ENCODE peak calls at places on chromosome 21, in seven cellular contexts. One of them, this sample, is unnamed.

GRCh38 chr21:30839304-30839703 is 9.7 kb upstream of the KRTAP7-1 start:
- DNase-seq in aorta: no peak
- DNase-seq in HS-5: peak
- DNase-seq in dermis blood vessel endothelial cell: no peak
- DNase-seq in heart left ventricle: no peak
- DNase-seq in WTC11: peak
- DNase-seq in D721Med: no peak
- DNase-seq in this sample: peak

GRCh38 chr21:39014751-39015150 is 168.5 kb downstream of the PSMG1 start:
- DNase-seq in heart left ventricle: no peak
- DNase-seq in HS-5: peak
- DNase-seq in dermis blood vessel endothelial cell: peak
- DNase-seq in WTC11: no peak
- DNase-seq in aorta: no peak
- DNase-seq in D721Med: no peak
- DNase-seq in this sample: no peak

GRCh38 chr21:42258150-42258884 is 39.4 kb downstream of the ABCG1 start:
- DNase-seq in WTC11: peak
- DNase-seq in D721Med: peak
- DNase-seq in dermis blood vessel endothelial cell: peak
- DNase-seq in HS-5: peak
- DNase-seq in aorta: peak
- DNase-seq in heart left ventricle: peak
- DNase-seq in this sample: peak

GRCh38 chr21:46099476-46099875 is 1.6 kb downstream of the COL6A2 start:
- DNase-seq in HS-5: no peak
- DNase-seq in WTC11: peak
- DNase-seq in aorta: peak
- DNase-seq in heart left ventricle: peak
- DNase-seq in dermis blood vessel endothelial cell: no peak
- DNase-seq in D721Med: no peak
- DNase-seq in this sample: no peak

GRCh38 chr21:36929622-36930021 is 36.8 kb downstream of the HLCS start:
- DNase-seq in aorta: no peak
- DNase-seq in dermis blood vessel endothelial cell: peak
- DNase-seq in heart left ventricle: no peak
- DNase-seq in WTC11: no peak
- DNase-seq in D721Med: no peak
- DNase-seq in HS-5: no peak
- DNase-seq in this sample: no peak

GRCh38 chr21:33308586-33309490 is 15.9 kb upstream of the IFNAR1 start:
- DNase-seq in D721Med: no peak
- DNase-seq in aorta: no peak
- DNase-seq in heart left ventricle: no peak
- DNase-seq in WTC11: no peak
- DNase-seq in dermis blood vessel endothelial cell: no peak
- DNase-seq in HS-5: no peak
- DNase-seq in this sample: no peak

GRCh38 chr21:46661211-46661625 is 25.7 kb downstream of the PRMT2 start:
- DNase-seq in HS-5: no peak
- DNase-seq in dermis blood vessel endothelial cell: peak
- DNase-seq in WTC11: peak
- DNase-seq in aorta: peak
- DNase-seq in heart left ventricle: peak
- DNase-seq in D721Med: peak
- DNase-seq in this sample: peak

GRCh38 chr21:32916088-32916487 is 109.6 kb upstream of the OLIG2 start:
- DNase-seq in WTC11: no peak
- DNase-seq in dermis blood vessel endothelial cell: no peak
- DNase-seq in aorta: no peak
- DNase-seq in HS-5: no peak
- DNase-seq in D721Med: no peak
- DNase-seq in heart left ventricle: no peak
- DNase-seq in this sample: no peak

GRCh38 chr21:38219049-38219628 is 37.7 kb upstream of the KCNJ15 start:
- DNase-seq in WTC11: peak
- DNase-seq in D721Med: no peak
- DNase-seq in aorta: peak
- DNase-seq in dermis blood vessel endothelial cell: peak
- DNase-seq in HS-5: peak
- DNase-seq in heart left ventricle: peak
- DNase-seq in this sample: peak

GRCh38 chr21:41133896-41134522 is 34.0 kb upstream of the BACE2 start:
- DNase-seq in D721Med: no peak
- DNase-seq in heart left ventricle: no peak
- DNase-seq in aorta: no peak
- DNase-seq in WTC11: no peak
- DNase-seq in dermis blood vessel endothelial cell: peak
- DNase-seq in HS-5: no peak
- DNase-seq in this sample: peak

GRCh38 chr21:37965088-37965805 is 49.0 kb upstream of the KCNJ6 start:
- DNase-seq in WTC11: no peak
- DNase-seq in dermis blood vessel endothelial cell: no peak
- DNase-seq in D721Med: no peak
- DNase-seq in aorta: no peak
- DNase-seq in HS-5: no peak
- DNase-seq in heart left ventricle: no peak
- DNase-seq in this sample: no peak

GRCh38 chr21:43645414-43645891 is 13.8 kb downstream of the HSF2BP start:
- DNase-seq in WTC11: peak
- DNase-seq in heart left ventricle: no peak
- DNase-seq in HS-5: no peak
- DNase-seq in dermis blood vessel endothelial cell: peak
- DNase-seq in D721Med: no peak
- DNase-seq in aorta: peak
- DNase-seq in this sample: no peak

GRCh38 chr21:15058718-15059316 is 6.0 kb downstream of the NRIP1 start:
- DNase-seq in heart left ventricle: no peak
- DNase-seq in aorta: no peak
- DNase-seq in WTC11: no peak
- DNase-seq in HS-5: no peak
- DNase-seq in D721Med: no peak
- DNase-seq in dermis blood vessel endothelial cell: peak
- DNase-seq in this sample: no peak

GRCh38 chr21:36330904-36331303 is 10.9 kb downstream of the MORC3 start:
- DNase-seq in aorta: no peak
- DNase-seq in dermis blood vessel endothelial cell: peak
- DNase-seq in D721Med: peak
- DNase-seq in heart left ventricle: no peak
- DNase-seq in WTC11: peak
- DNase-seq in HS-5: no peak
- DNase-seq in this sample: peak

GRCh38 chr21:15026370-15026769 is 38.4 kb downstream of the NRIP1 start:
- DNase-seq in aorta: no peak
- DNase-seq in heart left ventricle: no peak
- DNase-seq in dermis blood vessel endothelial cell: no peak
- DNase-seq in HS-5: no peak
- DNase-seq in D721Med: no peak
- DNase-seq in WTC11: no peak
- DNase-seq in this sample: no peak

GRCh38 chr21:34603002-34603709 is 11.8 kb downstream of the RCAN1 start:
- DNase-seq in aorta: peak
- DNase-seq in dermis blood vessel endothelial cell: peak
- DNase-seq in WTC11: peak
- DNase-seq in D721Med: peak
- DNase-seq in HS-5: no peak
- DNase-seq in heart left ventricle: peak
- DNase-seq in this sample: peak

GRCh38 chr21:30434033-30434631 is 4.1 kb downstream of the KRTAP13-4 start:
- DNase-seq in heart left ventricle: no peak
- DNase-seq in D721Med: no peak
- DNase-seq in WTC11: peak
- DNase-seq in HS-5: peak
- DNase-seq in dermis blood vessel endothelial cell: peak
- DNase-seq in aorta: no peak
- DNase-seq in this sample: peak

GRCh38 chr21:31335957-31336738 is 7.9 kb downstream of the TIAM1 start:
- DNase-seq in WTC11: no peak
- DNase-seq in heart left ventricle: no peak
- DNase-seq in HS-5: peak
- DNase-seq in aorta: no peak
- DNase-seq in D721Med: no peak
- DNase-seq in dermis blood vessel endothelial cell: peak
- DNase-seq in this sample: no peak

GRCh38 chr21:38486221-38486620 is 12.1 kb downstream of the ERG start:
- DNase-seq in aorta: peak
- DNase-seq in heart left ventricle: no peak
- DNase-seq in WTC11: no peak
- DNase-seq in dermis blood vessel endothelial cell: peak
- DNase-seq in HS-5: peak
- DNase-seq in D721Med: no peak
- DNase-seq in this sample: no peak

GRCh38 chr21:45017376-45017960 is 56.9 kb upstream of the ADARB1 start:
- DNase-seq in HS-5: no peak
- DNase-seq in D721Med: no peak
- DNase-seq in aorta: peak
- DNase-seq in dermis blood vessel endothelial cell: no peak
- DNase-seq in WTC11: peak
- DNase-seq in heart left ventricle: no peak
- DNase-seq in this sample: no peak

GRCh38 chr21:18603246-18603645 is 199.7 kb upstream of the TMPRSS15 start:
- DNase-seq in HS-5: no peak
- DNase-seq in aorta: no peak
- DNase-seq in WTC11: no peak
- DNase-seq in dermis blood vessel endothelial cell: no peak
- DNase-seq in D721Med: no peak
- DNase-seq in heart left ventricle: no peak
- DNase-seq in this sample: no peak

GRCh38 chr21:28738882-28739281 is 253.8 kb downstream of the LTN1 start:
- DNase-seq in aorta: no peak
- DNase-seq in D721Med: no peak
- DNase-seq in HS-5: no peak
- DNase-seq in dermis blood vessel endothelial cell: peak
- DNase-seq in WTC11: no peak
- DNase-seq in heart left ventricle: no peak
- DNase-seq in this sample: no peak

GRCh38 chr21:44712203-44713028 is 1.0 kb upstream of the TSPEAR start:
- DNase-seq in D721Med: no peak
- DNase-seq in heart left ventricle: no peak
- DNase-seq in WTC11: no peak
- DNase-seq in dermis blood vessel endothelial cell: no peak
- DNase-seq in aorta: no peak
- DNase-seq in HS-5: no peak
- DNase-seq in this sample: no peak

GRCh38 chr21:45139473-45139872 is 65.1 kb downstream of the ADARB1 start:
- DNase-seq in WTC11: no peak
- DNase-seq in dermis blood vessel endothelial cell: no peak
- DNase-seq in D721Med: no peak
- DNase-seq in HS-5: no peak
- DNase-seq in heart left ventricle: no peak
- DNase-seq in aorta: peak
- DNase-seq in this sample: no peak

GRCh38 chr21:46581780-46582307 is 23.0 kb downstream of the S100B start:
- DNase-seq in aorta: no peak
- DNase-seq in WTC11: no peak
- DNase-seq in HS-5: no peak
- DNase-seq in heart left ventricle: no peak
- DNase-seq in dermis blood vessel endothelial cell: no peak
- DNase-seq in D721Med: no peak
- DNase-seq in this sample: no peak

GRCh38 chr21:33266784-33267135 is 593 bp downstream of the IL10RB start:
- DNase-seq in D721Med: no peak
- DNase-seq in heart left ventricle: peak
- DNase-seq in aorta: peak
- DNase-seq in HS-5: no peak
- DNase-seq in dermis blood vessel endothelial cell: no peak
- DNase-seq in WTC11: no peak
- DNase-seq in this sample: no peak

GRCh38 chr21:27569091-27569490 is 602.2 kb upstream of the ADAMTS5 start:
- DNase-seq in HS-5: no peak
- DNase-seq in WTC11: no peak
- DNase-seq in dermis blood vessel endothelial cell: no peak
- DNase-seq in D721Med: no peak
- DNase-seq in aorta: no peak
- DNase-seq in heart left ventricle: no peak
- DNase-seq in this sample: no peak

GRCh38 chr21:31781737-31782136 is 49.8 kb upstream of the SCAF4 start:
- DNase-seq in WTC11: no peak
- DNase-seq in D721Med: no peak
- DNase-seq in heart left ventricle: no peak
- DNase-seq in HS-5: no peak
- DNase-seq in aorta: peak
- DNase-seq in dermis blood vessel endothelial cell: peak
- DNase-seq in this sample: no peak

This sample was measured in NT2/D1.